ENCODE peak calls at places on chromosomes 16 and 17, in ten cellular contexts. One of them, this sample, is unnamed.

GRCh38 chr16:72840591-72841381 is 207.1 kb downstream of the ZFHX3 start:
- DNase-seq in left ventricle myocardium inferior: no peak
- DNase-seq in CD4-positive, alpha-beta T cell: no peak
- DNase-seq in CD8-positive, alpha-beta T cell: no peak
- DNase-seq in esophagus squamous epithelium: no peak
- DNase-seq in fibroblast of lung: no peak
- DNase-seq in heart left ventricle: no peak
- DNase-seq in tibial artery: no peak
- DNase-seq in transverse colon: no peak
- DNase-seq in sigmoid colon: no peak
- DNase-seq in this sample: no peak

GRCh38 chr16:49958474-49958873 is 66.6 kb upstream of the CNEP1R1 start:
- DNase-seq in heart left ventricle: no peak
- DNase-seq in CD4-positive, alpha-beta T cell: no peak
- DNase-seq in esophagus squamous epithelium: no peak
- DNase-seq in transverse colon: no peak
- DNase-seq in left ventricle myocardium inferior: no peak
- DNase-seq in CD8-positive, alpha-beta T cell: no peak
- DNase-seq in sigmoid colon: no peak
- DNase-seq in fibroblast of lung: no peak
- DNase-seq in tibial artery: no peak
- DNase-seq in this sample: no peak

GRCh38 chr16:53433509-53433908 is 762 bp upstream of the RBL2 start:
- DNase-seq in heart left ventricle: no peak
- DNase-seq in esophagus squamous epithelium: no peak
- DNase-seq in CD4-positive, alpha-beta T cell: no peak
- DNase-seq in fibroblast of lung: no peak
- DNase-seq in left ventricle myocardium inferior: no peak
- DNase-seq in tibial artery: no peak
- DNase-seq in transverse colon: no peak
- DNase-seq in CD8-positive, alpha-beta T cell: no peak
- DNase-seq in sigmoid colon: no peak
- DNase-seq in this sample: no peak

GRCh38 chr17:73323622-73324455 is 12.0 kb upstream of the CDC42EP4 start:
- DNase-seq in transverse colon: no peak
- DNase-seq in heart left ventricle: peak
- DNase-seq in CD4-positive, alpha-beta T cell: no peak
- DNase-seq in tibial artery: peak
- DNase-seq in CD8-positive, alpha-beta T cell: no peak
- DNase-seq in left ventricle myocardium inferior: peak
- DNase-seq in sigmoid colon: no peak
- DNase-seq in esophagus squamous epithelium: no peak
- DNase-seq in fibroblast of lung: no peak
- DNase-seq in this sample: no peak

GRCh38 chr16:3022697-3023414 is 886 bp downstream of the HCFC1R1 start:
- DNase-seq in CD4-positive, alpha-beta T cell: no peak
- DNase-seq in tibial artery: peak
- DNase-seq in transverse colon: no peak
- DNase-seq in left ventricle myocardium inferior: no peak
- DNase-seq in fibroblast of lung: no peak
- DNase-seq in sigmoid colon: no peak
- DNase-seq in esophagus squamous epithelium: no peak
- DNase-seq in heart left ventricle: peak
- DNase-seq in CD8-positive, alpha-beta T cell: no peak
- DNase-seq in this sample: no peak

GRCh38 chr16:9311303-9311954 is 220.0 kb downstream of the HAPSTR1 start:
- DNase-seq in transverse colon: peak
- DNase-seq in CD8-positive, alpha-beta T cell: no peak
- DNase-seq in sigmoid colon: no peak
- DNase-seq in fibroblast of lung: no peak
- DNase-seq in CD4-positive, alpha-beta T cell: no peak
- DNase-seq in tibial artery: no peak
- DNase-seq in left ventricle myocardium inferior: no peak
- DNase-seq in heart left ventricle: no peak
- DNase-seq in esophagus squamous epithelium: no peak
- DNase-seq in this sample: no peak

GRCh38 chr17:27747462-27748359 is 52.6 kb downstream of the NOS2 start:
- DNase-seq in tibial artery: no peak
- DNase-seq in esophagus squamous epithelium: no peak
- DNase-seq in CD4-positive, alpha-beta T cell: no peak
- DNase-seq in transverse colon: no peak
- DNase-seq in CD8-positive, alpha-beta T cell: peak
- DNase-seq in sigmoid colon: no peak
- DNase-seq in heart left ventricle: no peak
- DNase-seq in left ventricle myocardium inferior: no peak
- DNase-seq in fibroblast of lung: no peak
- DNase-seq in this sample: no peak

GRCh38 chr16:47571049-47571448 is 109.9 kb downstream of the PHKB start:
- DNase-seq in transverse colon: no peak
- DNase-seq in tibial artery: no peak
- DNase-seq in heart left ventricle: no peak
- DNase-seq in fibroblast of lung: no peak
- DNase-seq in esophagus squamous epithelium: no peak
- DNase-seq in CD4-positive, alpha-beta T cell: no peak
- DNase-seq in sigmoid colon: no peak
- DNase-seq in left ventricle myocardium inferior: no peak
- DNase-seq in CD8-positive, alpha-beta T cell: no peak
- DNase-seq in this sample: no peak

GRCh38 chr17:29760279-29760721 is 137.6 kb upstream of the CORO6 start:
- DNase-seq in tibial artery: no peak
- DNase-seq in CD8-positive, alpha-beta T cell: peak
- DNase-seq in transverse colon: peak
- DNase-seq in left ventricle myocardium inferior: no peak
- DNase-seq in CD4-positive, alpha-beta T cell: peak
- DNase-seq in heart left ventricle: no peak
- DNase-seq in fibroblast of lung: peak
- DNase-seq in sigmoid colon: no peak
- DNase-seq in esophagus squamous epithelium: no peak
- DNase-seq in this sample: peak

GRCh38 chr17:69593351-69593715 is 178.8 kb downstream of the MAP2K6 start:
- DNase-seq in CD8-positive, alpha-beta T cell: no peak
- DNase-seq in sigmoid colon: no peak
- DNase-seq in left ventricle myocardium inferior: no peak
- DNase-seq in CD4-positive, alpha-beta T cell: no peak
- DNase-seq in tibial artery: no peak
- DNase-seq in transverse colon: no peak
- DNase-seq in fibroblast of lung: peak
- DNase-seq in esophagus squamous epithelium: no peak
- DNase-seq in heart left ventricle: no peak
- DNase-seq in this sample: no peak

GRCh38 chr16:21267298-21267697 is 10.8 kb downstream of the CRYM start:
- DNase-seq in fibroblast of lung: no peak
- DNase-seq in heart left ventricle: no peak
- DNase-seq in sigmoid colon: no peak
- DNase-seq in left ventricle myocardium inferior: no peak
- DNase-seq in tibial artery: no peak
- DNase-seq in transverse colon: no peak
- DNase-seq in CD8-positive, alpha-beta T cell: no peak
- DNase-seq in esophagus squamous epithelium: no peak
- DNase-seq in CD4-positive, alpha-beta T cell: no peak
- DNase-seq in this sample: no peak

GRCh38 chr16:75758215-75758614 is 31.9 kb upstream of the CPHXL start:
- DNase-seq in tibial artery: no peak
- DNase-seq in heart left ventricle: no peak
- DNase-seq in transverse colon: no peak
- DNase-seq in sigmoid colon: no peak
- DNase-seq in left ventricle myocardium inferior: no peak
- DNase-seq in CD4-positive, alpha-beta T cell: no peak
- DNase-seq in CD8-positive, alpha-beta T cell: no peak
- DNase-seq in esophagus squamous epithelium: no peak
- DNase-seq in fibroblast of lung: peak
- DNase-seq in this sample: no peak

GRCh38 chr16:23742761-23743160 is 12.1 kb upstream of the CHP2 start:
- DNase-seq in CD4-positive, alpha-beta T cell: no peak
- DNase-seq in heart left ventricle: no peak
- DNase-seq in tibial artery: no peak
- DNase-seq in esophagus squamous epithelium: no peak
- DNase-seq in sigmoid colon: no peak
- DNase-seq in transverse colon: no peak
- DNase-seq in CD8-positive, alpha-beta T cell: no peak
- DNase-seq in fibroblast of lung: no peak
- DNase-seq in left ventricle myocardium inferior: no peak
- DNase-seq in this sample: no peak
- H3K27ac ChIP-seq in CD4-positive, alpha-beta T cell: no peak
- H3K27ac ChIP-seq in heart left ventricle: no peak
- H3K27ac ChIP-seq in tibial artery: no peak
- H3K27ac ChIP-seq in esophagus squamous epithelium: no peak
- H3K27ac ChIP-seq in sigmoid colon: no peak
- H3K27ac ChIP-seq in transverse colon: no peak
- H3K27ac ChIP-seq in CD8-positive, alpha-beta T cell: no peak
- H3K27ac ChIP-seq in fibroblast of lung: no peak
- H3K27ac ChIP-seq in left ventricle myocardium inferior: no peak
- H3K27ac ChIP-seq in this sample: no peak

GRCh38 chr17:82647593-82648164 is 565 bp downstream of the WDR45B start:
- DNase-seq in esophagus squamous epithelium: no peak
- DNase-seq in fibroblast of lung: no peak
- DNase-seq in CD4-positive, alpha-beta T cell: peak
- DNase-seq in CD8-positive, alpha-beta T cell: peak
- DNase-seq in heart left ventricle: no peak
- DNase-seq in sigmoid colon: peak
- DNase-seq in transverse colon: peak
- DNase-seq in left ventricle myocardium inferior: no peak
- DNase-seq in tibial artery: peak
- DNase-seq in this sample: peak
- TF ChIP-seq CTCF in esophagus squamous epithelium: no peak
- TF ChIP-seq CTCF in fibroblast of lung: no peak
- TF ChIP-seq CTCF in CD4-positive, alpha-beta T cell: no peak
- TF ChIP-seq CTCF in CD8-positive, alpha-beta T cell: peak
- TF ChIP-seq CTCF in heart left ventricle: no peak
- TF ChIP-seq CTCF in sigmoid colon: no peak
- TF ChIP-seq CTCF in transverse colon: peak
- TF ChIP-seq CTCF in left ventricle myocardium inferior: no peak
- TF ChIP-seq CTCF in tibial artery: no peak
- TF ChIP-seq CTCF in this sample: no peak

GRCh38 chr17:15456972-15457722 is 10.3 kb downstream of the CDRT4 start:
- DNase-seq in esophagus squamous epithelium: no peak
- DNase-seq in transverse colon: peak
- DNase-seq in sigmoid colon: peak
- DNase-seq in left ventricle myocardium inferior: peak
- DNase-seq in CD8-positive, alpha-beta T cell: no peak
- DNase-seq in heart left ventricle: peak
- DNase-seq in tibial artery: peak
- DNase-seq in fibroblast of lung: peak
- DNase-seq in CD4-positive, alpha-beta T cell: no peak
- DNase-seq in this sample: no peak
- H3K27ac ChIP-seq in esophagus squamous epithelium: peak
- H3K27ac ChIP-seq in transverse colon: peak
- H3K27ac ChIP-seq in sigmoid colon: peak
- H3K27ac ChIP-seq in left ventricle myocardium inferior: peak
- H3K27ac ChIP-seq in CD8-positive, alpha-beta T cell: no peak
- H3K27ac ChIP-seq in heart left ventricle: peak
- H3K27ac ChIP-seq in tibial artery: peak
- H3K27ac ChIP-seq in fibroblast of lung: peak
- H3K27ac ChIP-seq in CD4-positive, alpha-beta T cell: no peak
- H3K27ac ChIP-seq in this sample: peak

GRCh38 chr16:13435873-13436474 is 484.0 kb upstream of the ERCC4 start:
- DNase-seq in left ventricle myocardium inferior: no peak
- DNase-seq in CD4-positive, alpha-beta T cell: no peak
- DNase-seq in esophagus squamous epithelium: no peak
- DNase-seq in heart left ventricle: no peak
- DNase-seq in sigmoid colon: no peak
- DNase-seq in transverse colon: no peak
- DNase-seq in tibial artery: no peak
- DNase-seq in CD8-positive, alpha-beta T cell: no peak
- DNase-seq in fibroblast of lung: no peak
- DNase-seq in this sample: no peak
- TF ChIP-seq CTCF in left ventricle myocardium inferior: no peak
- TF ChIP-seq CTCF in CD4-positive, alpha-beta T cell: no peak
- TF ChIP-seq CTCF in esophagus squamous epithelium: no peak
- TF ChIP-seq CTCF in heart left ventricle: no peak
- TF ChIP-seq CTCF in sigmoid colon: no peak
- TF ChIP-seq CTCF in transverse colon: no peak
- TF ChIP-seq CTCF in tibial artery: no peak
- TF ChIP-seq CTCF in CD8-positive, alpha-beta T cell: no peak
- TF ChIP-seq CTCF in fibroblast of lung: no peak
- TF ChIP-seq CTCF in this sample: no peak

DNA sequence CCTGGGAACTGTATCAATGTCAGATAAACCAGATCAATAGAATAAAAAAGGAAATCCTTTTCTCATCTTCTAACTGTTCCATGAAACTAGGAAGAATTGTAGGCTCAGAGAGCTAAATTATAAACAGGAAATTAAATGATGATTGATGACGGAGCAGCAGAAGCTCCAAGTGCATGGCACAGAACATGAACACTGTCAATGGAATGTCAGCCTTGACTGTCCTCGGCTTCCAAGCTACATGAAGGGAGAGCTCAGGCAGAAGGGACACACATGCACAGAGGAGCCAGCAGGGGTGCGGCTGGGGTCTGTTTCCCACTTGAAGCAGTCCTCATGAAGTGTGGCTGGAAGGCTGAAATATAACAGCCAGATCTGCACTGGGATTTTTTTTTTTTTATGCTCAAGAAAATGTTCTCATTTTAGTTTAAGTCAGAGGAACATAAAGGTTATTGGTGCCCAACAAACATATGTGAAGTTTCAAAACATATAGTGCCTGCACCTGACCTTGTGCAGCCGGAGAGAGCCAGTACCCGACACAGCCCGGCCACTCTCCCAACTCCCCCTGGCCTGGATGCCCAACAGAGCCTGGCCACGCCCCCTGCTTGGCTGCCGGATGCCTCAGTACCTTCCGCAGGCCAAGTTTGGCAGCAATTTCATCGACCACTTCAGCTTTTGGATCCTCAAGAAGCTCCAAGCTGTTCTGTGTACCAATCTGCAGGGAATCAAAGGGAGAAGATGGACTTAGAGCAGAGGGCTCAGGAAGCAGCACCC is 37.0 kb downstream of the NPLOC4 start:
- DNase-seq in tibial artery: no peak
- DNase-seq in esophagus squamous epithelium: no peak
- DNase-seq in transverse colon: peak
- DNase-seq in CD4-positive, alpha-beta T cell: no peak
- DNase-seq in CD8-positive, alpha-beta T cell: no peak
- DNase-seq in left ventricle myocardium inferior: peak
- DNase-seq in fibroblast of lung: peak
- DNase-seq in heart left ventricle: peak
- DNase-seq in sigmoid colon: peak
- DNase-seq in this sample: no peak
- H3K27ac ChIP-seq in tibial artery: no peak
- H3K27ac ChIP-seq in esophagus squamous epithelium: no peak
- H3K27ac ChIP-seq in transverse colon: no peak
- H3K27ac ChIP-seq in CD4-positive, alpha-beta T cell: no peak
- H3K27ac ChIP-seq in CD8-positive, alpha-beta T cell: no peak
- H3K27ac ChIP-seq in left ventricle myocardium inferior: peak
- H3K27ac ChIP-seq in fibroblast of lung: no peak
- H3K27ac ChIP-seq in heart left ventricle: no peak
- H3K27ac ChIP-seq in sigmoid colon: peak
- H3K27ac ChIP-seq in this sample: peak

DNA sequence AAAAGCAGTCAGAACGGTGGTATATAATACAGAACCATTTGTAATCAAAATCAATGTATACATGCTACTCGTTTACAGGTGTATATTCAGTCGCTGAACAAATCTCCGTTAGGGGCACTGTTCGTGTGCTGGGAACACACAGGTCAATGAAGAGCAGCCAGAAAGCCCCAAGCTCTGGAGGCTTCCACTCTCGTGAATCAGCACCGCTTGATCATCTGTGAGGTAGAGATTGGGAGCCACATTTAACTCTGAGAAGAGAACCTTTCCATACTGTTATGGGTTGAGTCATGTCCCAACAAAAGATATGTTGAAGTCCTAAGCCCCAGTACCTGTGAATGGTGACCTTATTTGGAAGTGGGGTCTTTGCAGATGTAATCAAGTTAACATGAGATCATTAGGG is 5.4 kb upstream of the CYTH1 start:
- DNase-seq in sigmoid colon: no peak
- DNase-seq in transverse colon: no peak
- DNase-seq in left ventricle myocardium inferior: no peak
- DNase-seq in CD8-positive, alpha-beta T cell: no peak
- DNase-seq in CD4-positive, alpha-beta T cell: no peak
- DNase-seq in esophagus squamous epithelium: no peak
- DNase-seq in fibroblast of lung: no peak
- DNase-seq in heart left ventricle: no peak
- DNase-seq in tibial artery: no peak
- DNase-seq in this sample: no peak
- TF ChIP-seq CTCF in sigmoid colon: no peak
- TF ChIP-seq CTCF in transverse colon: no peak
- TF ChIP-seq CTCF in left ventricle myocardium inferior: no peak
- TF ChIP-seq CTCF in CD8-positive, alpha-beta T cell: no peak
- TF ChIP-seq CTCF in CD4-positive, alpha-beta T cell: no peak
- TF ChIP-seq CTCF in esophagus squamous epithelium: no peak
- TF ChIP-seq CTCF in fibroblast of lung: no peak
- TF ChIP-seq CTCF in heart left ventricle: no peak
- TF ChIP-seq CTCF in tibial artery: no peak
- TF ChIP-seq CTCF in this sample: no peak

This sample was measured in RWPE1.